ENCODE peak calls at places on chromosome 21, in ten cellular contexts. A is aorta; L is pancreas; S is stimulated activated CD4-positive, alpha-beta T cell treated with anti-CD3 and anti-CD28 coated beads, Interleukin-4, amount 100 ng/mL, for 24 hours; E is SK-N-SH; C is activated T-cell treated with anti-CD3 and anti-CD28 coated beads, Interleukin-2, amount 50 U/mL, for 72 hours; R is activated effector memory CD4-positive, alpha-beta T cell treated with anti-CD3 and anti-CD28 coated beads, Interleukin-2, amount 50 U/mL, for 16 hours; U is heart right ventricle; D is H1; O is NCI-H1092 treated with DMSO at 0.1 percent for 48 hours. P is an unnamed sample.

GRCh38 chr21:43311303-43311817 is 115.6 kb downstream of the SIK1 start:
- DNase-seq in E (no peak), D (no peak), S (no peak), C (no peak), O (peak; percentile 47), R (no peak), U (no peak), L (peak; percentile 74), A (peak; percentile 19), P (no peak)

GRCh38 chr21:35323947-35324346 is 274.8 kb upstream of the RUNX1 start:
- DNase-seq in A (peak; percentile 56), R (no peak), E (peak; percentile 54), C (no peak), O (no peak), D (no peak), L (no peak), U (peak; percentile 16), S (no peak), P (no peak)

GRCh38 chr21:33070921-33071877 is 1.3 kb downstream of the OLIG1 start:
- DNase-seq in U (no peak), O (no peak), E (peak; percentile 22), C (peak; percentile 21), S (no peak), R (no peak), A (no peak), D (no peak), L (no peak), P (no peak)

GRCh38 chr21:45558044-45558721 is 15.9 kb upstream of the SLC19A1 start:
- DNase-seq in R (no peak), U (no peak), D (no peak), C (no peak), O (no peak), S (no peak), L (no peak), E (no peak), A (peak; percentile 34), P (no peak)

GRCh38 chr21:45819478-45820170 is 161.9 kb upstream of the COL6A1 start:
- DNase-seq in C (peak; percentile 13), A (no peak), O (peak; percentile 46), S (no peak), R (peak; percentile 56), D (no peak), U (no peak), E (peak; percentile 83), L (no peak), P (no peak)

GRCh38 chr21:29606613-29607012 is 307.9 kb downstream of the BACH1 start:
- DNase-seq in O (no peak), E (no peak), L (no peak), D (no peak), S (no peak), U (no peak), C (no peak), R (no peak), A (no peak), P (peak; percentile 40)

GRCh38 chr21:40433575-40433974 is 413.4 kb downstream of the DSCAM start:
- DNase-seq in A (no peak), E (no peak), C (no peak), S (no peak), O (no peak), D (no peak), U (no peak), L (no peak), R (no peak), P (no peak)

GRCh38 chr21:42777757-42778344 is 101.5 kb downstream of the WDR4 start:
- DNase-seq in D (no peak), E (no peak), O (no peak), S (no peak), L (no peak), U (no peak), A (no peak), R (no peak), C (no peak), P (no peak)

GRCh38 chr21:44657635-44658183 is at the start of gene KRTAP12-3:
- DNase-seq in O (no peak), L (no peak), A (peak; percentile 4), S (peak; percentile 18), D (no peak), U (no peak), E (no peak), C (peak; percentile 15), R (peak; percentile 74), P (no peak)

GRCh38 chr21:35400233-35400939 is 351.3 kb upstream of the RUNX1 start:
- DNase-seq in E (peak; percentile 43), A (no peak), O (peak; percentile 76), D (peak; percentile 13), R (peak; percentile 64), S (peak; percentile 55), C (peak; percentile 39), L (peak; percentile 24), U (peak; percentile 11), P (peak; percentile 80)

GRCh38 chr21:46317710-46318463 is 5.8 kb downstream of the C21orf58 start:
- DNase-seq in S (no peak), C (no peak), A (no peak), L (no peak), R (no peak), E (no peak), D (no peak), O (no peak), U (peak; percentile 49), P (no peak)

GRCh38 chr21:35256468-35256988 is 207.4 kb upstream of the RUNX1 start:
- DNase-seq in S (no peak), R (no peak), L (peak; percentile 87), C (no peak), U (peak; percentile 83), D (no peak), E (peak; percentile 5), O (peak; percentile 91), A (peak; percentile 92), P (peak; percentile 96)

GRCh38 chr21:36163780-36164426 is 7.3 kb downstream of the DOP1B start:
- DNase-seq in E (no peak), S (no peak), A (no peak), R (no peak), C (no peak), U (no peak), D (no peak), L (no peak), O (no peak), P (no peak)